ENCODE peak calls at places on chromosomes 4 and X, in five cellular contexts. F, R, A, M and W are unnamed samples. For H3K36me3 and H3K4me1, the result is how much of the 10 kb centered on the place peaks cover.

GRCh38 chr4:38983756-38984647 is 48.2 kb downstream of the TMEM156 start:
- DNase-seq in R (no peak), A (no peak), M (no peak), F (peak), W (no peak)

GRCh38 chr4:101114936-101115372 is 232.4 kb downstream of the PPP3CA start:
- DNase-seq in F (no peak), M (no peak), A (no peak), R (no peak), W (no peak)

GRCh38 chrX:99242001-99242400 is 1168.1 kb downstream of the PCDH19 start:
- DNase-seq in R (no peak), M (no peak), F (no peak), A (no peak), W (no peak)

GRCh38 chrX:56729152-56729557 is at the start of gene NBDY:
- DNase-seq in A (no peak), F (peak), R (peak), M (no peak), W (peak)

GRCh38 chr4:133390198-133390855 is 241.2 kb downstream of the PCDH10 start:
- DNase-seq in R (no peak), M (peak), A (no peak), F (no peak), W (no peak)

GRCh38 chr4:144353240-144353639 is 212.7 kb upstream of the GYPA start:
- DNase-seq in F (no peak), A (no peak), M (no peak), R (no peak), W (no peak)

GRCh38 chrX:11375614-11376119 is 82.5 kb downstream of the AMELX start:
- DNase-seq in M (no peak), A (no peak), F (no peak), R (no peak), W (no peak)

GRCh38 chr4:40264497-40264896 is 67.7 kb downstream of the RHOH start:
- DNase-seq in F (no peak), A (no peak), M (no peak), R (no peak), W (no peak)

GRCh38 chrX:136766785-136767103 is 14.0 kb downstream of the ARHGEF6 start:
- DNase-seq in M (no peak), F (no peak), R (peak), A (no peak), W (no peak)

GRCh38 chr4:150976478-150977118 is 38.5 kb downstream of the LRBA start:
- DNase-seq in A (no peak), M (no peak), R (no peak), F (no peak), W (no peak)

GRCh38 chrX:13220916-13221315 is 98.9 kb downstream of the ATXN3L start:
- DNase-seq in R (no peak), A (no peak), F (no peak), M (no peak), W (no peak)

GRCh38 chrX:108699368-108699767 is 37.0 kb downstream of the IRS4 start:
- DNase-seq in M (no peak), A (no peak), R (no peak), F (peak), W (no peak)

GRCh38 chr4:15376594-15376993 is 51.2 kb upstream of the C1QTNF7 start:
- DNase-seq in F (no peak), M (no peak), R (no peak), A (no peak), W (no peak)

GRCh38 chrX:13250831-13251612 is 68.8 kb downstream of the ATXN3L start:
- DNase-seq in A (peak), F (no peak), R (peak), M (no peak), W (no peak)

GRCh38 chrX:101219840-101220191 is 230 bp downstream of the DRP2 start:
- DNase-seq in M (no peak), A (no peak), R (peak), F (peak), W (no peak)

GRCh38 chr4:142091691-142092182 is 455.4 kb downstream of the IL15 start:
- DNase-seq in A (no peak), R (no peak), M (no peak), F (no peak), W (no peak)

GRCh38 chr4:98939892-98940298 is 11.0 kb upstream of the EIF4E start:
- DNase-seq in F (peak), R (no peak), A (no peak), M (no peak), W (no peak)

GRCh38 chr4:76279462-76279861 is 27.1 kb upstream of the STBD1 start:
- DNase-seq in M (no peak), R (no peak), A (no peak), F (no peak), W (no peak)

GRCh38 chr4:185772391-185773093 is 39.5 kb downstream of the SORBS2 start:
- DNase-seq in M (no peak), R (no peak), F (no peak), A (no peak), W (no peak)

GRCh38 chrX:102546818-102547493 is 30.4 kb upstream of the TMSB15A start:
- DNase-seq in F (peak), A (no peak), M (peak), R (no peak), W (no peak)

GRCh38 chr4:93053140-93053539 is 749.4 kb downstream of the GRID2 start:
- DNase-seq in F (no peak), M (no peak), A (no peak), R (no peak), W (no peak)

GRCh38 chrX:133229361-133229760 is 11.2 kb upstream of the TFDP3 start:
- DNase-seq in F (no peak), A (no peak), R (no peak), M (no peak), W (no peak)

GRCh38 chrX:133543654-133544053 is 128.4 kb upstream of the GPC4 start:
- DNase-seq in A (no peak), M (no peak), R (no peak), F (no peak), W (no peak)

GRCh38 chr4:159823743-159824142 is 720.9 kb downstream of the RAPGEF2 start:
- DNase-seq in A (no peak), F (no peak), M (no peak), R (no peak), W (no peak)

GRCh38 chrX:39855748-39856129 is 242.0 kb downstream of the BCOR start:
- DNase-seq in M (no peak), A (no peak), F (no peak), R (no peak), W (peak)
- TF ChIP-seq EP300 in M (no peak), A (no peak), F (no peak), R (no peak), W (no peak)

GRCh38 chr4:184764601-184765000 is 30.7 kb upstream of the CENPU start:
- DNase-seq in M (no peak), A (no peak), R (no peak), F (no peak), W (no peak)
- H3K36me3 ChIP-seq in M (half or more), A (half or more), R (under half), F (under half), W (under half)

GRCh38 chr4:70994387-70995099 is 1.1 kb downstream of the DCK start:
- DNase-seq in F (no peak), A (no peak), M (no peak), R (no peak), W (no peak)

GRCh38 chr4:70994069-70994366 is 569 bp downstream of the DCK start:
- DNase-seq in F (no peak), M (no peak), A (no peak), R (no peak), W (no peak)

GRCh38 chr4:70991596-70991995 is 1.9 kb upstream of the DCK start:
- DNase-seq in A (no peak), R (no peak), F (no peak), M (no peak), W (no peak)

GRCh38 chr4:70992354-70992753 is 1.1 kb upstream of the DCK start:
- DNase-seq in M (no peak), A (no peak), R (no peak), F (no peak), W (peak)

DNA sequence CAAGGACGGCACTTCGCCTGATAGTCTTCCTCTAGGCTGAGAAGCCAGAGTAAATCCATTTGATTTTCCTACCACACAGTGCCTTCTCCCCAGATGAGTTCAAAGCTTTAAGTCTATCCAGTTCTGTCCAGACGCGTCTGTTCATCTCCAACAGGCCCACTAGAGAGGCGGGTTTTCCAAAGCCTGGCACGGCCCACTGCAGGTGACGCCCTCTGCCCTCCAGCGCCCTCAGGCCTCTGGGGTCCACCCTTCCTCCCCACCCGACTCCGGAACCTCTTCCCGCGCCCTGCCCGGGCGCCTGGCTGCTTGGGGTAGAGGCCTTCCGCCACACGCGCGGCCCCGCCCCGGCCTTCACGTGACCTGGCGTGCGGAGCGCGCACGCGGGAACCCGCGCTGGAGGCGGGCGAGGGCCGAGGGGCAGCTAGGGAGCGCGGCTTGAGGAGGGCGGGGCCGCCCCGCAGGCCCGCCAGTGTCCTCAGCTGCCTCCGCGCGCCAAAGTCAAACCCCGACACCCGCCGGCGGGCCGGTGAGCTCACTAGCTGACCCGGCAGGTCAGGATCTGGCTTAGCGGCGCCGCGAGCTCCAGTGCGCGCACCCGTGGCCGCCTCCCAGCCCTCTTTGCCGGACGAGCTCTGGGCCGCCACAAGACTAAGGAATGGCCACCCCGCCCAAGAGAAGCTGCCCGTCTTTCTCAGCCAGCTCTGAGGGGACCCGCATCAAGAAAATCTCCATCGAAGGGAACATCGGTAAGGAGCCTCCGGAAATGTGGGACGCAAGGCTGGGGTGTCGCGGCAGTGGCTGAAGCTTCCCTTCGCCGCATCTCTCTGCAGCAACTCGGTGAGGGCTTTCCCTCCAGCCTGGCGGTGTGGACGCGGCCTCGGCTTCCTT is at the start of gene DCK:
- DNase-seq in F (peak), A (peak), M (peak), R (peak), W (peak)
- H3K4me1 ChIP-seq in F (under half), A (under half), M (under half), R (under half), W (under half)

DNA sequence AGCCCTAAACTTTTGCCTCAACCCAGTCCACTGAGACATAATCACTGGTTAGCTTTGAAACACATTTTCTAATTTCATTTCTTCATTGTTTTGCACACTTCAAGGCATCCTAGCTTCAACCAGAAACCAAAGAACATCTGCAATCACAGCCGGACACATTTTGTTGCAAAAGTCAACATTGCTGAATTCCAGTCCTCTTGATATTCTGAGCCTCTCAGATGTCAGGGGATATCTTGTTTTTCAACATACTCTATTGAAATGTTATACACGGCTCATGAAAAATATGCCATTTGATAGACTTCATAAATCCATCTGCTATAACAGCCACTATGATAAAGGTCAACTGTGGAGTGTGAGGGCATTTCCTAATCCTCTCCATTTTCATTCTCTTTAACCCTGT is 241.6 kb upstream of the PUDP start:
- DNase-seq in F (no peak), A (no peak), M (no peak), R (no peak), W (no peak)
- TF ChIP-seq EP300 in F (no peak), A (no peak), M (no peak), R (no peak), W (no peak)

GRCh38 chr4:113962719-113963274 is 16.6 kb downstream of the ARSJ start:
- DNase-seq in R (no peak), A (no peak), M (no peak), F (no peak), W (no peak)
- H3K36me3 ChIP-seq in R (under half), A (under half), M (under half), F (half or more), W (under half)

GRCh38 chrX:48584698-48585097 is 10.4 kb downstream of the RBM3 start:
- DNase-seq in F (no peak), M (no peak), A (no peak), R (no peak), W (no peak)

GRCh38 chrX:48579259-48579658 is 5.0 kb downstream of the RBM3 start:
- DNase-seq in F (no peak), M (no peak), A (no peak), R (no peak), W (no peak)

GRCh38 chrX:48576108-48576507 is 1.8 kb downstream of the RBM3 start:
- DNase-seq in F (no peak), R (no peak), A (no peak), M (no peak), W (no peak)

GRCh38 chrX:48578661-48579128 is 4.4 kb downstream of the RBM3 start:
- DNase-seq in R (no peak), F (no peak), M (no peak), A (no peak), W (no peak)

DNA sequence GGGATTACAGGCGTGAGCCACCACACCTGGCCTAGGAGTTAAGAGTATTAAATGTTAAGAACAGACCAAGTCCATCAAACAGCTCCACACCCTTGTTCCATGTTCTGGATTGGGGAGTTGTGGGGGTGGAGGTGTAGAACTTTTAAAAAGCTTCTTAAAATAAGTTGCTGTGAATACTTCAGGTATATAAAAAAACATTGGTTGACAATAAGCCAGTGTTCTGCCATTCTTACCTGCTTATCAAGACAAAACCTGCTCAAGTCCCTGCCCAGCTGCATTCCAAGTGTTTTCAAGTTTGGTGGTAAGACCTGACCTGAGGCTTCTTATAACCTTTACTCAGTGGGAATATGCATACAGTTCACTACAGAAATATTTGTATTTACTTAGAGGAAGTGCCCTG is 6.4 kb downstream of the RBM3 start:
- DNase-seq in M (no peak), F (no peak), R (no peak), A (no peak), W (no peak)
- H3K4me1 ChIP-seq in M (under half), F (under half), R (under half), A (under half), W (under half)